ENCODE peak calls at places on chromosomes 3 and 15, in eight cellular contexts. One of them, this sample, is unnamed.

GRCh38 chr3:141605883-141606282 is 119.1 kb downstream of the RASA2 start:
- DNase-seq in glomerular endothelial cell: no peak
- DNase-seq in hippocampal formation: no peak
- DNase-seq in dermis microvascular lymphatic vessel endothelial cell: no peak
- DNase-seq in nucleus accumbens: no peak
- DNase-seq in left colon: no peak
- DNase-seq in astrocyte of the spinal cord: no peak
- DNase-seq in foreskin fibroblast: peak
- DNase-seq in this sample: no peak

GRCh38 chr3:153305189-153305588 is 143.2 kb downstream of the RAP2B start:
- DNase-seq in astrocyte of the spinal cord: no peak
- DNase-seq in hippocampal formation: no peak
- DNase-seq in nucleus accumbens: no peak
- DNase-seq in foreskin fibroblast: no peak
- DNase-seq in glomerular endothelial cell: no peak
- DNase-seq in dermis microvascular lymphatic vessel endothelial cell: no peak
- DNase-seq in left colon: no peak
- DNase-seq in this sample: no peak

GRCh38 chr3:25663324-25664065 is 1.2 kb downstream of the TOP2B start:
- DNase-seq in dermis microvascular lymphatic vessel endothelial cell: no peak
- DNase-seq in left colon: no peak
- DNase-seq in astrocyte of the spinal cord: peak
- DNase-seq in nucleus accumbens: no peak
- DNase-seq in hippocampal formation: peak
- DNase-seq in foreskin fibroblast: peak
- DNase-seq in glomerular endothelial cell: no peak
- DNase-seq in this sample: peak

GRCh38 chr3:169658311-169658931 is 5.1 kb downstream of the MECOM start:
- DNase-seq in hippocampal formation: no peak
- DNase-seq in dermis microvascular lymphatic vessel endothelial cell: no peak
- DNase-seq in left colon: no peak
- DNase-seq in astrocyte of the spinal cord: no peak
- DNase-seq in foreskin fibroblast: no peak
- DNase-seq in glomerular endothelial cell: no peak
- DNase-seq in nucleus accumbens: no peak
- DNase-seq in this sample: no peak

GRCh38 chr3:102020670-102021069 is 171.4 kb downstream of the NFKBIZ start:
- DNase-seq in astrocyte of the spinal cord: no peak
- DNase-seq in dermis microvascular lymphatic vessel endothelial cell: no peak
- DNase-seq in hippocampal formation: no peak
- DNase-seq in left colon: no peak
- DNase-seq in foreskin fibroblast: no peak
- DNase-seq in nucleus accumbens: no peak
- DNase-seq in glomerular endothelial cell: no peak
- DNase-seq in this sample: no peak

GRCh38 chr15:92636950-92637481 is 18.6 kb downstream of the FAM174B start:
- DNase-seq in foreskin fibroblast: no peak
- DNase-seq in astrocyte of the spinal cord: no peak
- DNase-seq in glomerular endothelial cell: no peak
- DNase-seq in nucleus accumbens: no peak
- DNase-seq in dermis microvascular lymphatic vessel endothelial cell: no peak
- DNase-seq in left colon: peak
- DNase-seq in hippocampal formation: no peak
- DNase-seq in this sample: no peak

GRCh38 chr3:29759443-29760033 is 478.7 kb downstream of the RBMS3 start:
- DNase-seq in foreskin fibroblast: peak
- DNase-seq in glomerular endothelial cell: no peak
- DNase-seq in left colon: no peak
- DNase-seq in nucleus accumbens: no peak
- DNase-seq in dermis microvascular lymphatic vessel endothelial cell: no peak
- DNase-seq in astrocyte of the spinal cord: peak
- DNase-seq in hippocampal formation: no peak
- DNase-seq in this sample: no peak

GRCh38 chr15:31293655-31294054 is 33.0 kb upstream of the KLF13 start:
- DNase-seq in nucleus accumbens: no peak
- DNase-seq in astrocyte of the spinal cord: no peak
- DNase-seq in glomerular endothelial cell: no peak
- DNase-seq in dermis microvascular lymphatic vessel endothelial cell: no peak
- DNase-seq in left colon: no peak
- DNase-seq in hippocampal formation: no peak
- DNase-seq in foreskin fibroblast: no peak
- DNase-seq in this sample: peak

GRCh38 chr15:96344706-96345559 is 14.4 kb downstream of the NR2F2 start:
- DNase-seq in nucleus accumbens: no peak
- DNase-seq in dermis microvascular lymphatic vessel endothelial cell: no peak
- DNase-seq in astrocyte of the spinal cord: peak
- DNase-seq in hippocampal formation: no peak
- DNase-seq in left colon: no peak
- DNase-seq in foreskin fibroblast: no peak
- DNase-seq in glomerular endothelial cell: no peak
- DNase-seq in this sample: no peak

GRCh38 chr3:156910022-156910421 is 83.9 kb downstream of the LEKR1 start:
- DNase-seq in hippocampal formation: no peak
- DNase-seq in glomerular endothelial cell: no peak
- DNase-seq in foreskin fibroblast: no peak
- DNase-seq in astrocyte of the spinal cord: no peak
- DNase-seq in dermis microvascular lymphatic vessel endothelial cell: no peak
- DNase-seq in left colon: no peak
- DNase-seq in nucleus accumbens: no peak
- DNase-seq in this sample: no peak

GRCh38 chr3:149654188-149654601 is 3.6 kb downstream of the WWTR1 start:
- DNase-seq in hippocampal formation: no peak
- DNase-seq in foreskin fibroblast: peak
- DNase-seq in astrocyte of the spinal cord: peak
- DNase-seq in glomerular endothelial cell: no peak
- DNase-seq in nucleus accumbens: no peak
- DNase-seq in dermis microvascular lymphatic vessel endothelial cell: no peak
- DNase-seq in left colon: no peak
- DNase-seq in this sample: no peak

GRCh38 chr15:90388462-90389182 is 580 bp downstream of the IQGAP1 start:
- DNase-seq in hippocampal formation: no peak
- DNase-seq in dermis microvascular lymphatic vessel endothelial cell: no peak
- DNase-seq in glomerular endothelial cell: no peak
- DNase-seq in foreskin fibroblast: peak
- DNase-seq in left colon: peak
- DNase-seq in astrocyte of the spinal cord: peak
- DNase-seq in nucleus accumbens: peak
- DNase-seq in this sample: peak

GRCh38 chr3:125261031-125261430 is 48.5 kb upstream of the SLC12A8 start:
- DNase-seq in astrocyte of the spinal cord: no peak
- DNase-seq in foreskin fibroblast: no peak
- DNase-seq in hippocampal formation: no peak
- DNase-seq in left colon: no peak
- DNase-seq in nucleus accumbens: no peak
- DNase-seq in dermis microvascular lymphatic vessel endothelial cell: no peak
- DNase-seq in glomerular endothelial cell: no peak
- DNase-seq in this sample: no peak

GRCh38 chr3:159732172-159733111 is 256.2 kb upstream of the IL12A start:
- DNase-seq in astrocyte of the spinal cord: peak
- DNase-seq in nucleus accumbens: no peak
- DNase-seq in foreskin fibroblast: peak
- DNase-seq in glomerular endothelial cell: peak
- DNase-seq in dermis microvascular lymphatic vessel endothelial cell: no peak
- DNase-seq in hippocampal formation: no peak
- DNase-seq in left colon: no peak
- DNase-seq in this sample: no peak

GRCh38 chr3:171407746-171408145 is 52.5 kb downstream of the TNIK start:
- DNase-seq in astrocyte of the spinal cord: peak
- DNase-seq in left colon: no peak
- DNase-seq in dermis microvascular lymphatic vessel endothelial cell: no peak
- DNase-seq in glomerular endothelial cell: no peak
- DNase-seq in nucleus accumbens: no peak
- DNase-seq in hippocampal formation: no peak
- DNase-seq in foreskin fibroblast: peak
- DNase-seq in this sample: no peak

GRCh38 chr15:40242671-40243070 is 3.8 kb downstream of the PAK6 start:
- DNase-seq in hippocampal formation: no peak
- DNase-seq in nucleus accumbens: no peak
- DNase-seq in dermis microvascular lymphatic vessel endothelial cell: no peak
- DNase-seq in foreskin fibroblast: no peak
- DNase-seq in astrocyte of the spinal cord: no peak
- DNase-seq in left colon: no peak
- DNase-seq in glomerular endothelial cell: no peak
- DNase-seq in this sample: no peak

GRCh38 chr3:47404955-47405790 is 24.4 kb downstream of the PTPN23 start:
- DNase-seq in nucleus accumbens: peak
- DNase-seq in astrocyte of the spinal cord: peak
- DNase-seq in left colon: no peak
- DNase-seq in hippocampal formation: peak
- DNase-seq in foreskin fibroblast: peak
- DNase-seq in glomerular endothelial cell: no peak
- DNase-seq in dermis microvascular lymphatic vessel endothelial cell: no peak
- DNase-seq in this sample: no peak

GRCh38 chr15:78437107-78437761 is 782 bp upstream of the IREB2 start:
- DNase-seq in left colon: no peak
- DNase-seq in hippocampal formation: no peak
- DNase-seq in foreskin fibroblast: no peak
- DNase-seq in astrocyte of the spinal cord: peak
- DNase-seq in dermis microvascular lymphatic vessel endothelial cell: no peak
- DNase-seq in glomerular endothelial cell: no peak
- DNase-seq in nucleus accumbens: no peak
- DNase-seq in this sample: no peak

GRCh38 chr3:171791695-171792082 is 18.6 kb downstream of the PLD1 start:
- DNase-seq in hippocampal formation: no peak
- DNase-seq in foreskin fibroblast: peak
- DNase-seq in astrocyte of the spinal cord: peak
- DNase-seq in glomerular endothelial cell: peak
- DNase-seq in left colon: no peak
- DNase-seq in nucleus accumbens: no peak
- DNase-seq in dermis microvascular lymphatic vessel endothelial cell: peak
- DNase-seq in this sample: no peak

This sample was measured in HL-60.